ENCODE peak calls at places on chromosomes 6 and 20, in five cellular contexts. H is cardiac muscle cell, L is tibial artery, V is Calu3, D is fibroblast of villous mesenchyme. Q is an unnamed sample.

GRCh38 chr20:1813101-1813529 is 82.1 kb upstream of the SIRPA start:
- DNase-seq in H (no peak), D (peak), L (peak), V (peak), Q (no peak)

GRCh38 chr20:14897608-14898007 is 560.2 kb upstream of the FLRT3 start:
- DNase-seq in H (no peak), V (no peak), D (no peak), L (no peak), Q (no peak)

GRCh38 chr20:46951840-46952497 is 57.3 kb downstream of the EYA2 start:
- DNase-seq in H (no peak), V (no peak), D (no peak), L (no peak), Q (no peak)

GRCh38 chr6:135423649-135424128 is 73.9 kb downstream of the AHI1 start:
- DNase-seq in L (no peak), V (peak), H (peak), D (peak), Q (no peak)

GRCh38 chr6:117947234-117947633 is 40.2 kb downstream of the SLC35F1 start:
- DNase-seq in H (no peak), L (no peak), D (no peak), V (no peak), Q (no peak)

GRCh38 chr6:158322724-158323560 is 10.7 kb downstream of the TULP4 start:
- DNase-seq in V (no peak), L (no peak), D (peak), H (no peak), Q (no peak)

GRCh38 chr20:61279621-61280150 is 27.6 kb downstream of the CDH4 start:
- DNase-seq in V (no peak), L (no peak), D (no peak), H (no peak), Q (no peak)

GRCh38 chr6:15389759-15390723 is 144.2 kb downstream of the JARID2 start:
- DNase-seq in H (peak), D (peak), L (no peak), V (peak), Q (peak)

GRCh38 chr6:164247106-164247505 is 832.6 kb downstream of the QKI start:
- DNase-seq in L (no peak), V (no peak), D (no peak), H (no peak), Q (no peak)

GRCh38 chr20:64261138-64261537 is 5.6 kb downstream of the PCMTD2 start:
- DNase-seq in V (no peak), H (no peak), D (peak), L (no peak), Q (no peak)

GRCh38 chr6:16840291-16840690 is 79.0 kb upstream of the ATXN1 start:
- DNase-seq in L (no peak), D (no peak), H (no peak), V (no peak), Q (no peak)

DNA sequence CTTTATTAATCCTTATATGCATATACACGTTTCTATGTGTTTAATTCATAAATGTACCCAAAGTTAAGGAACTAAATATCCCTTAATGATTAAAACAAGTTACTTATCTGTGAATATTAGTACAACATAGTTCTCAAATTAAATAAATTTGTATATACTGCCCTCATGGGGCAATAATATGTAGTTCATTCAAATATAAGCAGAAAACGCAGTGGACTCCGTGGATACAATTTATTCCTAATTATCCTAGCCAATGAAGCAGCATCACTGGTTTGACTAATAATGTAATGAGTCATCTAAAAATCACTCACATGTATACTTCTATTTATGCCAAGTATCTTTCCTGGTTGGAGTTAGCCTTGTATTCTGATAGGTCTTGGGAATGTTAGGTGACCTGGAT is 111.6 kb downstream of the TBC1D32 start:
- DNase-seq in D (peak), V (no peak), H (no peak), L (no peak), Q (no peak)
- TF ChIP-seq CTCF in D (peak), V (no peak), H (peak), L (no peak), Q (peak)

GRCh38 chr6:53070808-53071207 is 5.6 kb downstream of the FBXO9 start:
- DNase-seq in D (no peak), L (no peak), V (no peak), H (peak), Q (no peak)
- TF ChIP-seq CTCF in D (no peak), L (no peak), V (no peak), H (peak), Q (no peak)

DNA sequence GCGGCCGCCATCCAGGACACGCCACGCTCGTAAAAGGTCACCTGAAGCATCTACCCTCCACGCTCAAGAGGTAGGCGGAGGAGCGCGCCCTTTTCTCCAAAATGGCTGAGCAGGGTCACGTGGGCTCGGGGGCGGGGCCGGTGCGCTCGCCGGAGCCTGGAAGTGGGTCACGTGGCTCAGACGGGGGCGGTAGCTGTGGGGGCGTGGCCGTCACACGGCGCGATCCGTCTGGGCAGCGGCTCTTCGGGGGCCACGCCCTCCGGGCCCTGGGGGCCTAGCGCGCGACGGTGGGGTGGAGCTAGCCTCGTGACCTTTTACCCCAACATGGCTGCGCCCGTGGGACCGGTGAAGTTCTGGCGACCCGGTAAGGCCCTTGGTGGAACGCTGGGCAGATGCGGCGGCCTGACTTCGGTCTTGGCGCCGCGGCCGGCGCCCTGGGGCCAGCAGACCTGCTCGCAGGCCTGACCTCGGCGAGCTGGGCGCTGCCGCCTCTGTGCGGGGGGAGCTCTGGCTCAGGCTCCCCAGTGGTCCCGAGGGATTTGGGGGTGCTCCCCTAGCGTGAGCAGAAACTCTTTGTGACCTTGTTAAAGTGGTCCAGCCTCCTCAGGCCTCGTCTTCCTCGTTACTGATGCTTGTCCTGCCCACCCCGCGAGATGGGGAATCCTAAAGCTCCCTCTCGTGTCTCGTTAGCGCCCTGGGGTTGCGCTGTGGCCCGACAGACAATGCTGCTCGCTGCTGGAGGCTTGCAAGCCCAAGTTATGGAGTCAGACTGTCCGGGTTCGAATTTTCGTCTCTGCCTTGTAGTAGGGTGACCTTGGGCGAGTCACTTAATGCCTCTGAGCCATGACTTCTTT is at the start of gene DHX35:
- DNase-seq in V (peak), L (peak), H (peak), D (peak), Q (peak)
- TF ChIP-seq CTCF in V (no peak), L (peak), H (peak), D (peak), Q (no peak)

GRCh38 chr6:150865406-150866146 is at the start of gene MTHFD1L:
- DNase-seq in H (peak), L (peak), D (peak), V (peak), Q (peak)
- TF ChIP-seq CTCF in H (peak), L (peak), D (peak), V (peak), Q (peak)

DNA sequence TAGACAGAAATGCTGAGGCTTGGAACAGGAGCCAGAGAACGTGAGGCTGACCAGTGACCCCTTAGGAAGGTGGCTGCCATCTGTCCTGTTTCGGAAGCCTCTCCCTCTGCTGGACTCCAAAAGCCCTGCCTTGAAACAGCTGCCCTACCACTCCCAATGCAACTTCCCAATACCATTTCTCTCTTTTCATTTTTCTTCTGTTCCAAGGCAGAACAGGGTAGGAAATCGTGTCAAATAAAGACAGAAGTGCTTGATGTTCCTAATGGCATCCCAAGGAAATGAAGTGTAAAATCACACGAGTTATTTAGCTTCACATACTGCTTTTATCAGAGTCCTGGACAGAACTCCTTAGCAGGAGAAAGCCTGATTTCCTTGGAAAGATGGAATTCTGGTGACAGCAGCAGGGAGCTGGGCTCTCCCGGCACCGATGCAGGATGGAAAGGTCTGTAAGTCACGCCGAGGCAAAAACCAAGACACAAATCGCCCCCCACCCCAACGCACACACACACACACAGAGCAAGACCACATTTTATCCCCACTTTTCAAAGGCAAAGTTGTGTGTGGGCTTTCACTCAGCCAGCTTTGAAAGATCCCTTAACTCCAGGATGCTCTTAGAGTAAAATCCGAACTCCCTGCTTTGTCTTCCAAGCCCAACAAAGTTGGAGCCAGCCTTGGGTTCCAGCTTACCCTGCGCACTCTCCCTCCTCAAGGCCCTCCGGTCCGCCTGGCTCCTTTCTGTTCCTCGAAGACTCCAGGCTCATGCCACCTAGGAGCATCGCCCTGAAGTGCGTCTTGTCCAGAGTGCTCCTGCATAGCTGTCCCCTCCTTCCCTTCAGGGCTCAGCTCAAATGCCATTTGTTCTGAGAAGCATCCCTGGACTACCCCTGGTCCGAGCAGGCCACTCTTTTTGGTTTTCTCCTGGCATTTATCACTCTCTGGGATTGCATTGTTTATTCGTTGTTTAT is 11.6 kb upstream of the STX16 start:
- DNase-seq in V (no peak), H (no peak), D (no peak), L (no peak), Q (no peak)
- TF ChIP-seq CTCF in V (no peak), H (no peak), D (no peak), L (no peak), Q (no peak)

GRCh38 chr6:144647406-144647964 is 362.4 kb downstream of the UTRN start:
- DNase-seq in L (no peak), V (no peak), H (no peak), D (peak), Q (no peak)
- TF ChIP-seq CTCF in L (no peak), V (no peak), H (no peak), D (no peak), Q (no peak)

Q was measured in mesothelial cell of epicardium.